ENCODE peak calls at places on chromosome 1, in ten cellular contexts. G is K562, V is kidney, K is endothelial cell of umbilical vein, N is colonic mucosa, Y is neuronal stem cell, O is fibroblast of lung, S is neural progenitor cell, B is GM23248, D is astrocyte. A is an unnamed sample.

GRCh38 chr1:57017201-57017600 is 51.4 kb upstream of the C8B start:
- DNase-seq in G (no peak), K (no peak), V (no peak), N (no peak), D (peak; percentile 4), B (peak; percentile 67), O (no peak), S (no peak), Y (peak; percentile 37), A (peak; percentile 8)

GRCh38 chr1:39411526-39411925 is 79.9 kb upstream of the BMP8A start:
- DNase-seq in K (no peak), V (no peak), S (no peak), O (peak; percentile 52), Y (no peak), B (peak; percentile 49), D (no peak), G (no peak), N (no peak), A (peak; percentile 30)

GRCh38 chr1:18895317-18895716 is 7.0 kb downstream of the ALDH4A1 start:
- DNase-seq in S (no peak), O (no peak), G (no peak), K (no peak), D (no peak), Y (no peak), B (no peak), V (no peak), N (no peak), A (no peak)

GRCh38 chr1:1307261-1307907 is 346 bp downstream of the ACAP3 start:
- DNase-seq in O (no peak), Y (no peak), K (peak; percentile 16), V (no peak), D (no peak), B (peak; percentile 67), S (peak; percentile 76), N (peak; percentile 65), G (peak; percentile 71), A (peak; percentile 47)

GRCh38 chr1:11458811-11459275 is 20.1 kb upstream of the DISP3 start:
- DNase-seq in S (peak; percentile 16), N (no peak), V (no peak), D (no peak), K (peak; percentile 67), O (no peak), G (no peak), Y (no peak), B (no peak), A (peak; percentile 14)

GRCh38 chr1:153466908-153467307 is 6.5 kb upstream of the S100A7 start:
- DNase-seq in Y (no peak), S (no peak), O (no peak), K (no peak), N (no peak), B (peak; percentile 45), D (peak; percentile 66), V (no peak), G (no peak), A (no peak)

GRCh38 chr1:179747611-179748010 is 4.5 kb downstream of the FAM163A start:
- DNase-seq in D (no peak), V (no peak), O (no peak), B (no peak), Y (no peak), K (no peak), G (no peak), N (no peak), S (no peak), A (no peak)

GRCh38 chr1:17892851-17893250 is 137.7 kb downstream of the ACTL8 start:
- DNase-seq in O (no peak), G (no peak), B (no peak), K (no peak), Y (no peak), S (no peak), D (no peak), V (no peak), N (no peak), A (no peak)

GRCh38 chr1:33295023-33295422 is 25.9 kb downstream of the A3GALT2 start:
- DNase-seq in B (no peak), G (no peak), Y (no peak), O (no peak), N (no peak), D (no peak), V (peak; percentile 70), K (no peak), S (no peak), A (no peak)

GRCh38 chr1:33296082-33296458 is 24.8 kb downstream of the A3GALT2 start:
- DNase-seq in B (no peak), S (no peak), D (no peak), O (no peak), Y (no peak), V (peak; percentile 86), N (no peak), K (no peak), G (no peak), A (no peak)

GRCh38 chr1:33295450-33296081 is 25.3 kb downstream of the A3GALT2 start:
- DNase-seq in K (peak; percentile 39), O (peak; percentile 75), N (peak; percentile 90), V (peak; percentile 93), S (peak; percentile 88), G (peak; percentile 91), B (peak; percentile 85), D (peak; percentile 14), Y (peak; percentile 83), A (peak; percentile 93)

GRCh38 chr1:33292726-33293340 is 28.1 kb downstream of the A3GALT2 start:
- DNase-seq in G (no peak), K (no peak), N (no peak), B (no peak), O (no peak), V (peak; percentile 76), D (peak; percentile 8), S (no peak), Y (no peak), A (no peak)

DNA sequence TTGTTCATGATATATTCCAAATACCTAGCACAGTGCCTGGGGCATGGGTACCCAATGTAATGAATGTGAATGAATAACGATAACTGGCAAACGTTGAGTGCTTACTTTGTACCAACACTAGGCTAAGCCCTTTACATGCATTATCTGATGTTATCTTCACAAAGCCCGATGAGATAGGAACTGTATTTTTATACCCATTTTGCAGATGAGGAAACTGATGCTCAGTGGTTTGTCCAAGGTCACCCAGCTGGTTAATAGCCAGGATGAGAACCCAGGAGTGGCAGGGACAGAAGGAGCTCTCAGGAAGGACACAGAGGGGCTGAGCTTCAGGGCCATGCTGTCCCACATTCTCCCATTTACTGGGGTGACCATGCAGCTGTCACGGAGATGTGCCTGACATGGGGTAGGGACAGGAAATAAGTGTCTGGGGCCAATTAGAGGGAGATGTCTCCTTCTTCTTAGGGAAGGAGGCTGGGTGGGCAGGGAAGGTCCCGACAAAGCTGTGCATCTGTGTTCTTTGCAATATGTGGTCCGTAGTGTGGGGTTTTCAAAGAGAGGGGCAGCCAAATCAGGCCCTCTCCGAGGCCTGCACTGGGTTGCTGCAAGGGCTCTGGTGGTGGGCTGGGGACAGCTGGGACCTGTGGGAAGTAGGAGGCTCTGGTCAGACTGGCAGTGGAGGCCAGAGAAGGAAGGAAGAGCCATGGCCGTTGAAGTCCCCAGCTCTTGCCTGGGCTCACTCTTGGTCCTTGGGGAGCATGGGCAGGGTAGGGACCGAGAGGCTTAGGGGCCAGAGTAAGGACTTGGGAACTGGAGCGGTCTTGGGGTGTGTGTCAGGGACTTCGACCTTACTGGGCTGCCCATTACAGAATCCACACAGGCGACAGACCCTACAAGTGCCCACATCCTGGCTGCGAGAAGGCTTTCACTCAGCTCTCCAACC is 26.6 kb downstream of the A3GALT2 start:
- DNase-seq in G (no peak), B (no peak), K (no peak), V (peak; percentile 63), Y (no peak), O (no peak), S (no peak), D (no peak), N (no peak), A (no peak)
- H3K9ac ChIP-seq in G (peak overlapping the region; percentile 30), B (no peak overlapping the region), K (no peak overlapping the region), V (no peak overlapping the region), Y (no peak overlapping the region), O (no peak overlapping the region), S (no peak overlapping the region), D (no peak overlapping the region), N (no peak overlapping the region), A (no peak overlapping the region)

GRCh38 chr1:30615076-30615795 is 108.1 kb downstream of the MATN1 start:
- DNase-seq in V (no peak), O (no peak), Y (no peak), D (no peak), G (no peak), S (no peak), B (no peak), K (no peak), N (no peak), A (no peak)

GRCh38 chr1:30612666-30613065 is 110.7 kb downstream of the MATN1 start:
- DNase-seq in V (no peak), K (no peak), Y (no peak), O (no peak), N (no peak), B (no peak), S (no peak), G (peak; percentile 7), D (no peak), A (no peak)

GRCh38 chr1:30611741-30612309 is 111.6 kb downstream of the MATN1 start:
- DNase-seq in O (no peak), B (peak; percentile 21), S (peak; percentile 57), K (no peak), N (no peak), D (no peak), V (no peak), Y (peak; percentile 17), G (no peak), A (no peak)

GRCh38 chr1:30610917-30611316 is 112.5 kb downstream of the MATN1 start:
- DNase-seq in N (no peak), Y (no peak), O (no peak), D (no peak), B (no peak), V (no peak), K (no peak), S (no peak), G (no peak), A (no peak)

DNA sequence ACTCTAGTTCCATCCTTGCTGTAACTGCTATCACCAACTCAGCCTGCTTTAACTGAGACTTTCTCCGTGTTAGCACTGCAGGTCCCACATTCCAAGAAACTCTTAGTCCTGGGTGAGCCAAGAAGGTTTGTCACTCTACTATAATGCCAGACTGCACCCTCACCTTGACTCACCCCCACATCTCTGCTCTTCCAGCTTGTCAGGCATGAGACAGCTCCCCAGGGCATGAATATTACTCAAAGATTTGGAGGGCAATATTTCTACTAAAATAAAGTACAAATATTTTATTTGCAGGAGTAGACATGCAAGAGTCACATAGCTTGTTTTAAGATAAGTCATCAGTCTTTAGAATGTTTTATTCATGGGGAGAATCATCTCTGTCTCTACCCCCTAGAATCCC is 110.2 kb downstream of the MATN1 start:
- DNase-seq in N (no peak), Y (no peak), B (peak; percentile 58), O (no peak), G (no peak), S (no peak), K (no peak), V (no peak), D (no peak), A (no peak)
- H3K9ac ChIP-seq in N (no peak overlapping the region), Y (no peak overlapping the region), B (no peak overlapping the region), O (no peak overlapping the region), G (no peak overlapping the region), S (no peak overlapping the region), K (no peak overlapping the region), V (no peak overlapping the region), D (no peak overlapping the region), A (no peak overlapping the region)

GRCh38 chr1:240719953-240720700 is 108.2 kb upstream of the GREM2 start:
- DNase-seq in G (no peak), B (peak; percentile 90), Y (no peak), K (no peak), D (no peak), V (no peak), N (no peak), O (no peak), S (peak; percentile 29), A (no peak)
- H3K9ac ChIP-seq in G (no peak overlapping the region), B (peak overlapping the region; percentile 60), Y (no peak overlapping the region), K (no peak overlapping the region), D (no peak overlapping the region), V (no peak overlapping the region), N (no peak overlapping the region), O (no peak overlapping the region), S (no peak overlapping the region), A (no peak overlapping the region)

GRCh38 chr1:234763361-234763760 is 153.4 kb upstream of the IRF2BP2 start:
- DNase-seq in Y (no peak), S (no peak), G (no peak), D (no peak), V (no peak), N (no peak), K (no peak), O (no peak), B (no peak), A (no peak)
- H3K9ac ChIP-seq in Y (no peak overlapping the region), S (no peak overlapping the region), G (no peak overlapping the region), D (no peak overlapping the region), V (no peak overlapping the region), N (no peak overlapping the region), K (no peak overlapping the region), O (no peak overlapping the region), B (no peak overlapping the region), A (no peak overlapping the region)